ENCODE peak calls at places on chromosome 22, in six cellular contexts. V is AG09319, U is lung microvascular endothelial cell, E is cerebellum, Q is GM12891, A is posterior cingulate gyrus. Y is an unnamed sample.

GRCh38 chr22:21942939-21943338 is 9.7 kb downstream of the PPM1F start:
- DNase-seq in E (no peak), U (peak; percentile 53), A (no peak), V (no peak), Q (no peak), Y (no peak)

GRCh38 chr22:40414838-40415505 is 44.6 kb downstream of the SGSM3 start:
- DNase-seq in A (no peak), E (no peak), V (no peak), Q (no peak), U (no peak), Y (peak; percentile 57)

GRCh38 chr22:23775779-23776375 is 3.2 kb downstream of the MMP11 start:
- DNase-seq in V (no peak), U (no peak), A (no peak), Q (no peak), E (no peak), Y (no peak)

GRCh38 chr22:46149493-46149997 is 781 bp upstream of the PPARA start:
- DNase-seq in A (peak; percentile 67), Q (no peak), E (no peak), U (no peak), V (no peak), Y (no peak)

GRCh38 chr22:32967285-32968101 is 90.7 kb downstream of the SYN3 start:
- DNase-seq in Q (no peak), V (no peak), E (no peak), U (no peak), A (no peak), Y (no peak)

GRCh38 chr22:44786610-44787009 is 34.2 kb downstream of the ARHGAP8 start:
- DNase-seq in U (no peak), V (no peak), A (no peak), Q (no peak), E (no peak), Y (no peak)

GRCh38 chr22:44399906-44400762 is 87.4 kb upstream of the SHISAL1 start:
- DNase-seq in U (no peak), Q (no peak), V (no peak), A (peak; percentile 5), E (no peak), Y (no peak)

GRCh38 chr22:48303360-48303725 is 1524.3 kb downstream of the BRD1 start:
- DNase-seq in U (no peak), Q (no peak), A (no peak), V (no peak), E (no peak), Y (no peak)

GRCh38 chr22:49951001-49951677 is 9.4 kb upstream of the PIM3 start:
- DNase-seq in Q (no peak), U (no peak), A (no peak), V (no peak), E (no peak), Y (peak; percentile 69)

GRCh38 chr22:38870312-38870741 is 1.7 kb downstream of the CBX6 start:
- DNase-seq in V (peak; percentile 54), Q (peak; percentile 50), A (peak; percentile 80), E (peak; percentile 73), U (peak; percentile 89), Y (peak; percentile 81)

GRCh38 chr22:27424319-27424718 is 377.2 kb downstream of the MN1 start:
- DNase-seq in Q (no peak), E (no peak), U (no peak), V (no peak), A (no peak), Y (no peak)

GRCh38 chr22:46731246-46732040 is 6.6 kb downstream of the CERK start:
- DNase-seq in Q (no peak), U (no peak), V (no peak), A (no peak), E (peak; percentile 76), Y (no peak)

Y was measured in GM10248.